ENCODE peak calls at places on chromosomes 3 and 15, in five cellular contexts. One of them, this sample, is unnamed.

GRCh38 chr3:177229791-177230190 is 32.5 kb upstream of the TBL1XR1 start:
- DNase-seq in left ventricle myocardium inferior: no peak
- DNase-seq in neural progenitor cell: no peak
- DNase-seq in A673: no peak
- DNase-seq in fibroblast of lung: no peak
- DNase-seq in this sample: no peak

GRCh38 chr15:48644827-48645557 is 517 bp downstream of the FBN1 start:
- DNase-seq in left ventricle myocardium inferior: peak; percentile 49
- DNase-seq in neural progenitor cell: peak; percentile 89
- DNase-seq in A673: peak; percentile 84
- DNase-seq in fibroblast of lung: peak; percentile 69
- DNase-seq in this sample: peak; percentile 19

GRCh38 chr3:174439621-174440349 is 419.3 kb upstream of the NAALADL2 start:
- DNase-seq in left ventricle myocardium inferior: no peak
- DNase-seq in neural progenitor cell: peak; percentile 18
- DNase-seq in A673: peak; percentile 33
- DNase-seq in fibroblast of lung: peak; percentile 99
- DNase-seq in this sample: no peak

GRCh38 chr15:76996526-76997401 is 1.8 kb downstream of the PSTPIP1 start:
- DNase-seq in left ventricle myocardium inferior: peak; percentile 39
- DNase-seq in neural progenitor cell: no peak
- DNase-seq in A673: no peak
- DNase-seq in fibroblast of lung: peak; percentile 44
- DNase-seq in this sample: no peak

GRCh38 chr15:95127356-95127755 is 896.0 kb downstream of the MCTP2 start:
- DNase-seq in left ventricle myocardium inferior: no peak
- DNase-seq in neural progenitor cell: no peak
- DNase-seq in A673: no peak
- DNase-seq in fibroblast of lung: peak; percentile 27
- DNase-seq in this sample: no peak

GRCh38 chr15:75452364-75452967 is 976 bp upstream of the SIN3A start:
- DNase-seq in left ventricle myocardium inferior: peak; percentile 86
- DNase-seq in neural progenitor cell: peak; percentile 89
- DNase-seq in A673: peak; percentile 89
- DNase-seq in fibroblast of lung: peak; percentile 73
- DNase-seq in this sample: peak; percentile 78

GRCh38 chr3:107604057-107604802 is 81.5 kb downstream of the BBX start:
- DNase-seq in left ventricle myocardium inferior: no peak
- DNase-seq in neural progenitor cell: no peak
- DNase-seq in A673: no peak
- DNase-seq in fibroblast of lung: peak; percentile 70
- DNase-seq in this sample: no peak

GRCh38 chr3:5678248-5678647 is 490.7 kb downstream of the EDEM1 start:
- DNase-seq in left ventricle myocardium inferior: no peak
- DNase-seq in neural progenitor cell: no peak
- DNase-seq in A673: no peak
- DNase-seq in fibroblast of lung: no peak
- DNase-seq in this sample: no peak

GRCh38 chr3:94395851-94396250 is 333.0 kb downstream of the NSUN3 start:
- DNase-seq in left ventricle myocardium inferior: no peak
- DNase-seq in neural progenitor cell: no peak
- DNase-seq in A673: no peak
- DNase-seq in fibroblast of lung: no peak
- DNase-seq in this sample: no peak

GRCh38 chr3:100556656-100557310 is 52.6 kb upstream of the ADGRG7 start:
- DNase-seq in left ventricle myocardium inferior: no peak
- DNase-seq in neural progenitor cell: no peak
- DNase-seq in A673: no peak
- DNase-seq in fibroblast of lung: peak; percentile 64
- DNase-seq in this sample: no peak

GRCh38 chr3:138187296-138188012 is at the start of gene ARMC8:
- DNase-seq in left ventricle myocardium inferior: peak; percentile 63
- DNase-seq in neural progenitor cell: peak; percentile 82
- DNase-seq in A673: peak; percentile 61
- DNase-seq in fibroblast of lung: no peak
- DNase-seq in this sample: peak; percentile 55

GRCh38 chr15:60442763-60443162 is 36.2 kb downstream of the ICE2 start:
- DNase-seq in left ventricle myocardium inferior: no peak
- DNase-seq in neural progenitor cell: no peak
- DNase-seq in A673: no peak
- DNase-seq in fibroblast of lung: peak; percentile 70
- DNase-seq in this sample: no peak

GRCh38 chr3:50559702-50560101 is 7.8 kb downstream of the C3orf18 start:
- DNase-seq in left ventricle myocardium inferior: no peak
- DNase-seq in neural progenitor cell: no peak
- DNase-seq in A673: no peak
- DNase-seq in fibroblast of lung: no peak
- DNase-seq in this sample: no peak

GRCh38 chr15:29838352-29839010 is 16.2 kb upstream of the TJP1 start:
- DNase-seq in left ventricle myocardium inferior: no peak
- DNase-seq in neural progenitor cell: no peak
- DNase-seq in A673: no peak
- DNase-seq in fibroblast of lung: no peak
- DNase-seq in this sample: no peak

GRCh38 chr3:185292238-185292637 is 38.4 kb upstream of the EHHADH start:
- DNase-seq in left ventricle myocardium inferior: no peak
- DNase-seq in neural progenitor cell: no peak
- DNase-seq in A673: no peak
- DNase-seq in fibroblast of lung: no peak
- DNase-seq in this sample: no peak

GRCh38 chr3:196378442-196378841 is 40.3 kb upstream of the TM4SF19 start:
- DNase-seq in left ventricle myocardium inferior: no peak
- DNase-seq in neural progenitor cell: no peak
- DNase-seq in A673: no peak
- DNase-seq in fibroblast of lung: no peak
- DNase-seq in this sample: no peak

GRCh38 chr3:17233398-17233800 is 348.6 kb downstream of the PLCL2 start:
- DNase-seq in left ventricle myocardium inferior: no peak
- DNase-seq in neural progenitor cell: peak; percentile 74
- DNase-seq in A673: peak; percentile 66
- DNase-seq in fibroblast of lung: peak; percentile 72
- DNase-seq in this sample: no peak

GRCh38 chr3:119600732-119601131 is 3.0 kb downstream of the PLA1A start:
- DNase-seq in left ventricle myocardium inferior: peak; percentile 27
- DNase-seq in neural progenitor cell: peak; percentile 66
- DNase-seq in A673: peak; percentile 58
- DNase-seq in fibroblast of lung: no peak
- DNase-seq in this sample: no peak

GRCh38 chr3:119597548-119598288 is at the start of gene PLA1A:
- DNase-seq in left ventricle myocardium inferior: no peak
- DNase-seq in neural progenitor cell: no peak
- DNase-seq in A673: no peak
- DNase-seq in fibroblast of lung: no peak
- DNase-seq in this sample: no peak

GRCh38 chr3:119598410-119599098 is 869 bp downstream of the PLA1A start:
- DNase-seq in left ventricle myocardium inferior: no peak
- DNase-seq in neural progenitor cell: no peak
- DNase-seq in A673: no peak
- DNase-seq in fibroblast of lung: no peak
- DNase-seq in this sample: no peak

GRCh38 chr3:119601154-119601553 is 3.5 kb downstream of the PLA1A start:
- DNase-seq in left ventricle myocardium inferior: no peak
- DNase-seq in neural progenitor cell: no peak
- DNase-seq in A673: no peak
- DNase-seq in fibroblast of lung: no peak
- DNase-seq in this sample: no peak

DNA sequence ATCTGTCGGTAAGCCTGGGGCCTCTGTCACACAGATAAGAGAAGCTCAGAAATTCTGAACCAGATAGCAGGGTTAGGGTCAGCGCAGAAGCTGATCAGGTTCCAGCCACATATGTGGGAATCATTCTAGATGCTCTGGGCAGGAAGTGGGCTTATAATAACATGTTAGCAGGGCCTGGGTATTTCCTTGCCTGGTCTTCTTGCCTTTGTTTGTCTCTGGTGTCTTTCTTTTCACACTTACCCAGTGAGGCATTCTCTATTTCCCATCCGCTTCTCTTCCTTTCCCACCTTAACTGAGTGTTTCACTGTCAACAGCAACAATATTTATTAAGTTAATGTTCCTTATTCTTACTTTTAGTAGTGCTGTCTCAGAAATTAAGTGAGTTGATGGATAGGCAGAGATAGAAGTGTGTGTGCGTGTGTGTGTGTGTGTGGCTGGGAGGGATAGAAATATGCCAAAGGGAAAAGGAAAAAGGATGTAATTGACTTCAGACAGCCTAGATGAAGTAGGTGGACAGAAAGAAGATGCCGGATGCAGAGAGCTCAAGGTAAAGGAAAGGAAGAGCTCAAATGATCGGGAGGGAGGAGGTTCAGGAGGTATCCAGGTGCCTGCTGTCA is 2.0 kb downstream of the PLA1A start:
- DNase-seq in left ventricle myocardium inferior: no peak
- DNase-seq in neural progenitor cell: no peak
- DNase-seq in A673: no peak
- DNase-seq in fibroblast of lung: no peak
- DNase-seq in this sample: no peak
- H3K27ac ChIP-seq in left ventricle myocardium inferior: peak overlapping the region; percentile 87
- H3K27ac ChIP-seq in neural progenitor cell: no peak overlapping the region
- H3K27ac ChIP-seq in A673: no peak overlapping the region
- H3K27ac ChIP-seq in fibroblast of lung: no peak overlapping the region
- H3K27ac ChIP-seq in this sample: no peak overlapping the region

GRCh38 chr15:72474912-72475601 is 927 bp downstream of the ARIH1 start:
- DNase-seq in left ventricle myocardium inferior: peak; percentile 78
- DNase-seq in neural progenitor cell: peak; percentile 84
- DNase-seq in A673: peak; percentile 86
- DNase-seq in fibroblast of lung: peak; percentile 78
- DNase-seq in this sample: peak; percentile 85

GRCh38 chr15:72475674-72476073 is 1.5 kb downstream of the ARIH1 start:
- DNase-seq in left ventricle myocardium inferior: no peak
- DNase-seq in neural progenitor cell: no peak
- DNase-seq in A673: no peak
- DNase-seq in fibroblast of lung: no peak
- DNase-seq in this sample: no peak

GRCh38 chr15:72472907-72473669 is 1.0 kb upstream of the ARIH1 start:
- DNase-seq in left ventricle myocardium inferior: no peak
- DNase-seq in neural progenitor cell: no peak
- DNase-seq in A673: peak; percentile 34
- DNase-seq in fibroblast of lung: peak; percentile 33
- DNase-seq in this sample: no peak

GRCh38 chr15:72474466-72474911 is 359 bp downstream of the ARIH1 start:
- DNase-seq in left ventricle myocardium inferior: no peak
- DNase-seq in neural progenitor cell: no peak
- DNase-seq in A673: peak; percentile 37
- DNase-seq in fibroblast of lung: no peak
- DNase-seq in this sample: no peak

DNA sequence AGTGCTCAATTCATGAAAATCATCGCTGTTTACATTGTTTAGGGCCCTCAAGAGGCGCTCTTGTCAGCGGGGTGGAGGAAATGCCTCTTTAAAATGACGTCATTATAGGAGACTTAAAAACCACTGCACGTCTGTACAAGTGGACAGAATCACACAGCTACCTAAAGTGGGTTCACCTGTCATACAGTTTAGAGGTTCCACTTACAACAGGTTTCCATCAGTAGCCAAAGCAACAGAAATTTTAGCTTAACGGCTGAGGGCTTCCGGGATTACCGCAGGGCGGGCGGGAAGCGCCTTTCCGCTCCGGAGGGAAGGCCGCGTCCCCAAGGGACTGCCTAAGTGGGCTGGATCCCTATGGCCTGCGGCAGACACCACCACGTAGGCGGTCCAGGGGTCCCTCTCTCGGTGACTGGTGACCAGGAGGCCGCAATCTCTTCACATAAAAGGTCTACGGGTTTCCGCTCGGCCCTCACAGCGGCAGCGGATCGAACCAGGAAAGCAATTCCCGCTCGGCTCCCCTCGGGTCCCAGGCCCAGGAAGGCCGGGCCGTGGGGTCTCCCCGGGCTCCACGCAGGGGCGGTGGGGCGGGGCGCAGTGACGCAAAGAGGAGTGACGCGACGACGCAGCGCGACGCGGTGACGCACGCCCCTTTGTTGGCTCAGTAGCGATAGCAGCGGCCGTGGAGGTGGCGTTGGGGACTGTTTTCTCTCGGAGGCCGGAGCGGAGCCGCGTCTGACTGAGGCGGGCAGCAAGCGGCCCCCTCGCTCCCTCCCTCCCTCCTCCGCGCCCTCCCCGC is at the start of gene ARIH1:
- DNase-seq in left ventricle myocardium inferior: peak; percentile 97
- DNase-seq in neural progenitor cell: peak; percentile 98
- DNase-seq in A673: peak; percentile 97
- DNase-seq in fibroblast of lung: peak; percentile 94
- DNase-seq in this sample: peak; percentile 97
- TF ChIP-seq CTCF in left ventricle myocardium inferior: peak; percentile 26
- TF ChIP-seq CTCF in neural progenitor cell: peak; percentile 36
- TF ChIP-seq CTCF in A673: peak; percentile 39
- TF ChIP-seq CTCF in fibroblast of lung: peak; percentile 51
- TF ChIP-seq CTCF in this sample: no peak

DNA sequence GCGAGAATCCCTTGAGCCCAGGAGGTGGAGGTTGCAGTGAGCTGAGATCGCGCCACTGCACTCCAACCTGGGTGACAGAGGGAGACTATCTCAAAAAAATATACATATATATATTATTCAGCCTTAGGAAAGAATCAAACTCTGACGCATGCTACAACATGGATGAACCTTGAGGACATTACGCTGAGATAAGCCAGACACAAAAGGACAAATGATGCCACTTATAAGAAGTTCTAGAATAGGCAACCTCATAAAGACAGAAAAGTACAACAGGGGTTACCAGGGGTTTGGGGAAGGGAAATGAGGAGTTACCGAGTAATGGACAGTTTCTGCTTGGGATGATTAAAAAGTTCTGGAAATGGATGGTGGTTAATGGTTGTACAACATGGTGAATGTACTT is 727 bp downstream of the PDHB start:
- DNase-seq in left ventricle myocardium inferior: no peak
- DNase-seq in neural progenitor cell: no peak
- DNase-seq in A673: no peak
- DNase-seq in fibroblast of lung: no peak
- DNase-seq in this sample: no peak
- H3K27ac ChIP-seq in left ventricle myocardium inferior: peak overlapping the region; percentile 97
- H3K27ac ChIP-seq in neural progenitor cell: no peak overlapping the region
- H3K27ac ChIP-seq in A673: peak overlapping the region; percentile 84
- H3K27ac ChIP-seq in fibroblast of lung: peak overlapping the region; percentile 89
- H3K27ac ChIP-seq in this sample: no peak overlapping the region

GRCh38 chr15:50148362-50148963 is 29.4 kb upstream of the ATP8B4 start:
- DNase-seq in left ventricle myocardium inferior: no peak
- DNase-seq in neural progenitor cell: peak; percentile 88
- DNase-seq in A673: peak; percentile 92
- DNase-seq in fibroblast of lung: peak; percentile 71
- DNase-seq in this sample: no peak
- TF ChIP-seq CTCF in left ventricle myocardium inferior: no peak
- TF ChIP-seq CTCF in neural progenitor cell: peak; percentile 62
- TF ChIP-seq CTCF in A673: peak; percentile 79
- TF ChIP-seq CTCF in fibroblast of lung: peak; percentile 71
- TF ChIP-seq CTCF in this sample: no peak

This sample was measured in pancreas.